ENCODE peak calls at places on chromosomes 4 and X, in four cellular contexts. E is left lung, I is AG10803, W is foreskin fibroblast. N is an unnamed sample.

GRCh38 chrX:69307029-69307428 is 141.8 kb upstream of the PJA1 start:
- DNase-seq in E (no peak), I (no peak), W (no peak), N (no peak)

GRCh38 chr4:31701256-31701655 is 981.1 kb downstream of the PCDH7 start:
- DNase-seq in E (peak; percentile 30), I (no peak), W (no peak), N (no peak)

GRCh38 chr4:97367878-97368277 is 775.4 kb downstream of the STPG2 start:
- DNase-seq in E (no peak), I (no peak), W (no peak), N (no peak)

GRCh38 chr4:165656829-165657467 is 216.1 kb upstream of the TLL1 start:
- DNase-seq in E (no peak), I (no peak), W (no peak), N (no peak)

GRCh38 chr4:101334963-101335572 is 12.3 kb downstream of the PPP3CA start:
- DNase-seq in E (no peak), I (no peak), W (no peak), N (no peak)

GRCh38 chrX:72540318-72540717 is 32.3 kb downstream of the HDAC8 start:
- DNase-seq in E (no peak), I (peak; percentile 40), W (peak; percentile 33), N (no peak)

GRCh38 chr4:125728568-125728967 is 413.8 kb downstream of the FAT4 start:
- DNase-seq in E (no peak), I (peak; percentile 94), W (peak; percentile 94), N (no peak)

GRCh38 chr4:76607266-76607799 is 172.3 kb downstream of the SHROOM3 start:
- DNase-seq in E (no peak), I (peak; percentile 98), W (no peak), N (peak; percentile 84)

GRCh38 chr4:1057403-1057745 is 45.9 kb downstream of the FGFRL1 start:
- DNase-seq in E (no peak), I (no peak), W (no peak), N (no peak)

DNA sequence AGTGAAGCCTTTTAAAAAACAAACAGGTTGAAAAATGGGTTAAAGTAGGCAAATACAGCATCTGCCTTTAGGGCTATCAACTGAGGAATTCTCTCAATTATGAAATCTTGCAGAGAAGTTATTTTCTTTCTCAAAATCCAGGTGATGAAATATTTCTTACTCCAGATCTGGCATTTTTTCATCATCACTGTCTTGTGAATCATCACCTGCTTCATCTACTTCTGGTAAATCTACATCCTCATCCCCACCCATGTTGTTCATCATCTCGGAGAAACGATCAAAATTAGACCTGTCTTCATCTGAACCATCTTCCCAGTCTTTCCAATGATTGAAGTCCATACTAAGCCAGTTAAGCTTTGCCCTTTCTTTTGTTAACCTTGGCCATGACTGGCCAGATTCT is 33.3 kb upstream of the HPF1 start:
- DNase-seq in E (no peak), I (no peak), W (no peak), N (no peak)
- H3K4me3 ChIP-seq in E (no peak overlapping the region), I (no peak overlapping the region), W (no peak overlapping the region), N (no peak overlapping the region)

DNA sequence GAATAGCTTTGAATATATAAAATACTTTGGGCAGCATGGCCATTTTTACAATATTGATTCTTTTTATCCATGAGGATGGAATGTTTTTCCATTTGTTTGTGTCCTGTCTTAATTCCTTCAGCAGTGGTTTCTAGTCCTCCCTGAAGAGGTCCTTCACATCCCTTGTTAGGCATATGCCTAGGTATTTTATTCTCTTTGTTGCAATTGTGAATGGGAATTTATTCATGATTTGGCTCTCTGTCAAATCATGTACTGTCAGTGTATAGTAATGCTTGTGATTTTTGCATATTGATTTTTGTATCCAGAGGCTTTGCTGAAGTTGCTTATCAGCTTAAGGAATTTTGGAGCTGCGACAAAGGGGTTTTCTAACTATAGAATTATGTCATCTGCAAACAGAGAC is 18.5 kb downstream of the UGT2B15 start:
- DNase-seq in E (no peak), I (no peak), W (no peak), N (no peak)
- TF ChIP-seq CTCF in E (no peak), I (no peak), W (no peak), N (no peak)

GRCh38 chr4:74157116-74157742 is 689 bp upstream of the MTHFD2L start:
- DNase-seq in E (no peak), I (peak; percentile 37), W (peak; percentile 64), N (no peak)
- H3K4me3 ChIP-seq in E (peak overlapping the region; percentile 41), I (peak overlapping the region; percentile 70), W (peak overlapping the region; percentile 82), N (peak overlapping the region; percentile 60)

DNA sequence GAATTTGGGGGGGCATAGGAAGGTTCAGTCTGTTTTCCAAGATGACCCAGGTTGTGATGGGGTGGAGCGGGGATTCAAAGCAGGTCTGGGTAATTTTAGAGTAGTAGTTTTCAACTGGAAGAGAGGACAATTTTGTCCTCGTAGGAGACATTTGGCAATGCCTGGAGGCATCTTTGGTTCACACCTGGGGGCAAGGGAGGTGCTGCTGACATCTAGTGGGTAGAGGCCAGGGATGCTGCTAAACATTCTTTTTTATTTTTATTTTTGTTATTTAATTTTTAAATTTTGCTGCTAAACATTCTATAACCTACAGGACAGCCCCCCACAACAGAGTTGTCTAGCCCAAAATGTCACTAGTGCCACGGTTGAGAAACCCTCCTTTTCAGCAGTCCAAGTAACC is 1.9 kb downstream of the RAB9A start:
- DNase-seq in E (no peak), I (no peak), W (peak; percentile 21), N (no peak)
- TF ChIP-seq CTCF in E (no peak), I (peak; percentile 26), W (peak; percentile 14), N (peak; percentile 35)

DNA sequence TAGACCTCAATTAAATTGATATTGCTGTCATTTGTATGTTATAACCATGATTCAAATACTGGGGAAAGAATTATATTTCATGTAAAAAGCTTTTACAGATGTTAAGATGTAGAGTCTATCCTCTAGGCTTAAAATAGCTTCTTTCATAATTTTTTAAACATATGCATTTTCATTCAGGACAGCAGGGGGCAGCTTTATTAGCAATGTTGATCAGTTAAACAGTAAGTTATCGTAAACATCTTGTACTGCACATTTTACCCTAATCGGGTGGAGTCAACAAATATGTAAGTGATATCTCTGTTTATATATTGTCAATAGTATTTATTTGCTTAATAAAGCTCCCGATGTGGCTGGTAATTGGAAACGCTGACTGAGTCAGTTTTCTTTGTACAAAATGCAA is 142.5 kb upstream of the MED14 start:
- DNase-seq in E (no peak), I (peak; percentile 31), W (peak; percentile 43), N (no peak)
- H3K4me3 ChIP-seq in E (no peak overlapping the region), I (no peak overlapping the region), W (no peak overlapping the region), N (no peak overlapping the region)

DNA sequence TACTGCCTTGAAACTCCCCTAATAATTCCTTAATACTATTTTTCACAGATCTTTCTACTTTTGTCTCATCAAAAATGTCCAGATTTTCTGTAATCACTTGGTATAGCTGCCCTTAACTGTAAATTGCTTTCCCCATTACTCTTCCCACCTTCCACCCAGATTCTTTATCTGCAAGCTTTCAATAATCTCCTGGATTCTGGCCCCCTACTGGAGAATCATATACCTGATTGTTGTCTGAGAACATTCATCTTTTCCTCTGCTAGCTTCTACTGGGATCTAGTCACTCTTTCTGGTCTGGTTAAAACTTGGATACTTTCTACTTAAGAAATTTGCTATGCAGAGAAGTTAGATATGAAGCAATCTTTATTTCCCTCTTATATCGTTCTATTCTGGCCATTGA is 552.6 kb downstream of the PCDH19 start:
- DNase-seq in E (no peak), I (no peak), W (no peak), N (no peak)
- TF ChIP-seq CTCF in E (no peak), I (peak; percentile 5), W (no peak), N (no peak)

GRCh38 chr4:72567036-72567435 is 2.0 kb downstream of the ADAMTS3 start:
- DNase-seq in E (no peak), I (no peak), W (no peak), N (no peak)

GRCh38 chr4:72567821-72568620 is 1.0 kb downstream of the ADAMTS3 start:
- DNase-seq in E (peak; percentile 85), I (peak; percentile 47), W (peak; percentile 87), N (no peak)

GRCh38 chr4:72571337-72571736 is 2.3 kb upstream of the ADAMTS3 start:
- DNase-seq in E (no peak), I (no peak), W (no peak), N (no peak)

GRCh38 chr4:72569719-72570235 is 756 bp upstream of the ADAMTS3 start:
- DNase-seq in E (peak; percentile 37), I (no peak), W (peak; percentile 27), N (no peak)

DNA sequence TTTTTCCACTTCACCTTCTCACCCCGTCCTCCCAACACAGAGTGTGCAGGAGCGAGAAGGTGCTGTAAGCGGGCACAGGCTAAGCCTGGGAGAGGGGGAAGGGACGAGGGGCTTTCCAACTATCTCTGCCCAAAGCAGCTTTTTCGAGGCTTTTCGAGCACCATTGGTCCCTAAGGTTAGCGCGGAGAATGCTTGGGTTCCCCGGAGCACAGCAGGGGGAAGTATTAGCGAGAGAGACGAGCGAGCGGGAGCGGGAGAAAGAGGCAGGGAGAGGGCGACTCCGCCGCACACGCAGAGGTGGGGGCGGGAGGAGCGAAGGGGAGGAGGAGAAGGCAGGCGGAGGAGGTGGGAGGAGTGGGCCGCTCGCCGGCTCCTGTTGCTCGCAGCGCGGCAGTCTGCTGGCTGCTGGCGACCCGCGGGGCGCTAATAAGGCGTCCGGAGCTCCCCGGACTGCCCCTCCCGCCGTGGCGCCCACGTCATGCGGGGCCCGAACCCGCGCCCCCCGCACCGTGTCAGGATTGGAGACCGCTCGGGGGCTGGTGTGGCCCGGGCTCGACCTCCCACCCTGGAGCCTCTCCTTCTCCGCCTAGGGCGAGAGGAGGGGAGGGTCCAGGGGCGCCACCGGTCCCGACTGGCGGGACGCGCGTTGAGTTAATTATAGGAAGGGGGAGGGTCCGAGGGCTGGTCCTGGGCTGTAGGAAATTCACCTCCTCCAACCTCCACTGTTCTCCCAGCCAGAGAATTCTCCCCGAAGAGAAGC is at the start of gene ADAMTS3:
- DNase-seq in E (peak; percentile 87), I (peak; percentile 8), W (peak; percentile 70), N (no peak)
- H3K4me3 ChIP-seq in E (peak within 1 kb of the TSS; percentile 44), I (peak within 1 kb of the TSS; percentile 76), W (peak within 1 kb of the TSS; percentile 90), N (no peak within 1 kb of the TSS)

GRCh38 chrX:95762716-95763115 is 921.9 kb upstream of the DIAPH2 start:
- DNase-seq in E (no peak), I (no peak), W (no peak), N (no peak)
- TF ChIP-seq CTCF in E (no peak), I (no peak), W (no peak), N (no peak)

GRCh38 chr4:7655267-7655548 is 220.5 kb upstream of the PSAPL1 start:
- DNase-seq in E (no peak), I (no peak), W (no peak), N (no peak)
- H3K4me3 ChIP-seq in E (no peak overlapping the region), I (no peak overlapping the region), W (no peak overlapping the region), N (no peak overlapping the region)

GRCh38 chr4:104457308-104457981 is 37.2 kb downstream of the CXXC4 start:
- DNase-seq in E (no peak), I (no peak), W (no peak), N (no peak)

GRCh38 chr4:104446431-104446925 is 48.2 kb downstream of the CXXC4 start:
- DNase-seq in E (no peak), I (no peak), W (no peak), N (no peak)

GRCh38 chr4:104449537-104449936 is 45.2 kb downstream of the CXXC4 start:
- DNase-seq in E (no peak), I (no peak), W (no peak), N (no peak)

GRCh38 chr4:104447346-104447745 is 47.3 kb downstream of the CXXC4 start:
- DNase-seq in E (no peak), I (no peak), W (no peak), N (no peak)

GRCh38 chr4:104451573-104451972 is 43.1 kb downstream of the CXXC4 start:
- DNase-seq in E (no peak), I (no peak), W (no peak), N (no peak)
- TF ChIP-seq CTCF in E (no peak), I (no peak), W (no peak), N (peak; percentile 32)

N was measured in GM12864.